ENCODE peak calls at places on chromosomes 13 and 19, in ten cellular contexts. Q, S, V, J, R, N, Y, O, Z and C are unnamed samples.

GRCh38 chr19:49567722-49568454 is 12.5 kb downstream of the NOSIP start:
- DNase-seq in V (no peak), Z (no peak), J (peak), Y (no peak), S (peak), Q (no peak), O (no peak), R (no peak), N (no peak), C (no peak)

GRCh38 chr19:45781282-45782161 is 768 bp downstream of the DMPK start:
- DNase-seq in J (no peak), S (no peak), Q (peak), V (no peak), N (no peak), R (no peak), O (no peak), Y (peak), Z (peak), C (peak)

GRCh38 chr13:59946924-59947323 is 216.8 kb downstream of the DIAPH3 start:
- DNase-seq in Y (peak), R (peak), O (peak), V (no peak), N (no peak), Z (no peak), S (no peak), J (no peak), Q (no peak), C (no peak)

GRCh38 chr19:56105090-56105701 is 15.9 kb downstream of the ZNF787 start:
- DNase-seq in J (no peak), Z (peak), Y (no peak), V (peak), Q (peak), O (peak), R (no peak), N (peak), S (peak), C (peak)

GRCh38 chr19:2302319-2303208 is 5.4 kb downstream of the LINGO3 start:
- DNase-seq in V (no peak), J (no peak), O (peak), R (no peak), Q (peak), Z (no peak), S (no peak), Y (peak), N (no peak), C (no peak)

GRCh38 chr19:53594811-53595509 is 36.8 kb upstream of the DPRX start:
- DNase-seq in J (no peak), S (no peak), Y (no peak), N (no peak), V (no peak), O (no peak), Q (no peak), Z (no peak), R (no peak), C (no peak)

GRCh38 chr13:97786510-97786909 is 167.0 kb upstream of the IPO5 start:
- DNase-seq in N (no peak), Y (no peak), Q (no peak), O (no peak), V (no peak), Z (no peak), R (no peak), J (no peak), S (no peak), C (no peak)

GRCh38 chr13:50512602-50513527 is 330.6 kb downstream of the DLEU7 start:
- DNase-seq in S (peak), Y (peak), N (no peak), O (peak), J (peak), R (no peak), Z (no peak), V (peak), Q (peak), C (peak)

GRCh38 chr13:111966969-111967368 is 100.0 kb upstream of the SOX1 start:
- DNase-seq in Z (no peak), Y (no peak), V (no peak), J (no peak), S (no peak), R (no peak), O (no peak), N (no peak), Q (no peak), C (no peak)

GRCh38 chr19:18233224-18233825 is 7.1 kb upstream of the PDE4C start:
- DNase-seq in V (peak), J (peak), N (no peak), S (peak), Z (peak), O (peak), Q (peak), Y (peak), R (no peak), C (peak)

GRCh38 chr19:17555929-17556813 is 722 bp downstream of the COLGALT1 start:
- DNase-seq in Q (peak), J (no peak), N (peak), V (peak), Z (peak), R (no peak), Y (peak), S (peak), O (peak), C (no peak)

GRCh38 chr19:19372656-19373416 is 32.6 kb upstream of the GATAD2A start:
- DNase-seq in R (no peak), J (no peak), S (peak), V (peak), O (peak), Y (peak), Q (no peak), Z (no peak), N (no peak), C (peak)

GRCh38 chr19:7355151-7355845 is 6.6 kb downstream of the ARHGEF18 start:
- DNase-seq in Q (no peak), R (no peak), S (no peak), J (no peak), V (peak), Z (no peak), Y (peak), N (no peak), O (peak), C (no peak)

GRCh38 chr13:111906816-111907215 is 160.1 kb upstream of the SOX1 start:
- DNase-seq in Q (no peak), J (no peak), O (no peak), Y (no peak), R (no peak), N (no peak), V (no peak), S (no peak), Z (no peak), C (no peak)